ENCODE peak calls at places on chromosomes 7 and 10, in nine cellular contexts. One of them, this sample, is unnamed.

GRCh38 chr7:13981070-13981469 is 8.4 kb downstream of the ETV1 start:
- DNase-seq in GM12891: no peak
- DNase-seq in mesendoderm: peak; percentile 89
- DNase-seq in ecto neural progenitor cell: no peak
- DNase-seq in NCI-H774: no peak
- DNase-seq in AG08395: peak; percentile 96
- DNase-seq in posterior cingulate gyrus: no peak
- DNase-seq in pulmonary artery endothelial cell: peak; percentile 75
- DNase-seq in left ventricle myocardium inferior: no peak
- DNase-seq in this sample: peak; percentile 23

GRCh38 chr10:133094866-133095265 is 7.1 kb downstream of the ADGRA1 start:
- DNase-seq in mesendoderm: no peak
- DNase-seq in NCI-H774: no peak
- DNase-seq in GM12891: no peak
- DNase-seq in AG08395: no peak
- DNase-seq in ecto neural progenitor cell: no peak
- DNase-seq in left ventricle myocardium inferior: no peak
- DNase-seq in posterior cingulate gyrus: no peak
- DNase-seq in pulmonary artery endothelial cell: no peak
- DNase-seq in this sample: no peak

GRCh38 chr7:136657332-136657942 is 211.0 kb upstream of the CHRM2 start:
- DNase-seq in GM12891: no peak
- DNase-seq in AG08395: no peak
- DNase-seq in NCI-H774: no peak
- DNase-seq in posterior cingulate gyrus: no peak
- DNase-seq in mesendoderm: no peak
- DNase-seq in ecto neural progenitor cell: no peak
- DNase-seq in left ventricle myocardium inferior: no peak
- DNase-seq in pulmonary artery endothelial cell: no peak
- DNase-seq in this sample: no peak

GRCh38 chr10:123781324-123781900 is 110.2 kb downstream of the CPXM2 start:
- DNase-seq in ecto neural progenitor cell: no peak
- DNase-seq in mesendoderm: no peak
- DNase-seq in GM12891: no peak
- DNase-seq in NCI-H774: no peak
- DNase-seq in pulmonary artery endothelial cell: no peak
- DNase-seq in AG08395: no peak
- DNase-seq in posterior cingulate gyrus: no peak
- DNase-seq in left ventricle myocardium inferior: no peak
- DNase-seq in this sample: no peak

GRCh38 chr7:129769866-129770808 is 158.6 kb downstream of the NRF1 start:
- DNase-seq in left ventricle myocardium inferior: no peak
- DNase-seq in ecto neural progenitor cell: peak; percentile 41
- DNase-seq in posterior cingulate gyrus: no peak
- DNase-seq in NCI-H774: no peak
- DNase-seq in pulmonary artery endothelial cell: no peak
- DNase-seq in mesendoderm: no peak
- DNase-seq in GM12891: no peak
- DNase-seq in AG08395: no peak
- DNase-seq in this sample: no peak

GRCh38 chr10:49272251-49273081 is 26.5 kb upstream of the C10orf71 start:
- DNase-seq in NCI-H774: no peak
- DNase-seq in ecto neural progenitor cell: peak; percentile 48
- DNase-seq in GM12891: no peak
- DNase-seq in mesendoderm: no peak
- DNase-seq in pulmonary artery endothelial cell: no peak
- DNase-seq in AG08395: peak; percentile 70
- DNase-seq in left ventricle myocardium inferior: peak; percentile 73
- DNase-seq in posterior cingulate gyrus: no peak
- DNase-seq in this sample: peak; percentile 21

GRCh38 chr10:102813734-102814455 is 23.3 kb downstream of the CYP17A1 start:
- DNase-seq in mesendoderm: no peak
- DNase-seq in AG08395: no peak
- DNase-seq in NCI-H774: no peak
- DNase-seq in GM12891: no peak
- DNase-seq in posterior cingulate gyrus: no peak
- DNase-seq in pulmonary artery endothelial cell: no peak
- DNase-seq in left ventricle myocardium inferior: peak; percentile 29
- DNase-seq in ecto neural progenitor cell: no peak
- DNase-seq in this sample: no peak

GRCh38 chr10:35089641-35090161 is 440 bp downstream of the CUL2 start:
- DNase-seq in GM12891: peak; percentile 39
- DNase-seq in posterior cingulate gyrus: no peak
- DNase-seq in left ventricle myocardium inferior: no peak
- DNase-seq in mesendoderm: peak; percentile 40
- DNase-seq in ecto neural progenitor cell: no peak
- DNase-seq in pulmonary artery endothelial cell: no peak
- DNase-seq in AG08395: peak; percentile 25
- DNase-seq in NCI-H774: no peak
- DNase-seq in this sample: no peak

GRCh38 chr7:2100278-2101205 is 132.2 kb downstream of the MAD1L1 start:
- DNase-seq in ecto neural progenitor cell: no peak
- DNase-seq in pulmonary artery endothelial cell: no peak
- DNase-seq in GM12891: peak; percentile 70
- DNase-seq in posterior cingulate gyrus: no peak
- DNase-seq in mesendoderm: peak; percentile 24
- DNase-seq in AG08395: no peak
- DNase-seq in left ventricle myocardium inferior: no peak
- DNase-seq in NCI-H774: no peak
- DNase-seq in this sample: no peak

GRCh38 chr7:140045697-140046096 is 17.1 kb downstream of the PARP12 start:
- DNase-seq in AG08395: no peak
- DNase-seq in NCI-H774: no peak
- DNase-seq in left ventricle myocardium inferior: no peak
- DNase-seq in posterior cingulate gyrus: no peak
- DNase-seq in ecto neural progenitor cell: no peak
- DNase-seq in mesendoderm: no peak
- DNase-seq in pulmonary artery endothelial cell: no peak
- DNase-seq in GM12891: no peak
- DNase-seq in this sample: no peak

GRCh38 chr7:43869898-43870240 is 552 bp upstream of the MRPS24 start:
- DNase-seq in AG08395: peak; percentile 86
- DNase-seq in posterior cingulate gyrus: no peak
- DNase-seq in mesendoderm: peak; percentile 65
- DNase-seq in GM12891: no peak
- DNase-seq in ecto neural progenitor cell: no peak
- DNase-seq in NCI-H774: no peak
- DNase-seq in pulmonary artery endothelial cell: no peak
- DNase-seq in left ventricle myocardium inferior: no peak
- DNase-seq in this sample: peak; percentile 51

GRCh38 chr10:35307297-35307696 is 29.0 kb upstream of the CCNY start:
- DNase-seq in ecto neural progenitor cell: no peak
- DNase-seq in GM12891: no peak
- DNase-seq in pulmonary artery endothelial cell: no peak
- DNase-seq in mesendoderm: no peak
- DNase-seq in posterior cingulate gyrus: no peak
- DNase-seq in NCI-H774: no peak
- DNase-seq in AG08395: no peak
- DNase-seq in left ventricle myocardium inferior: no peak
- DNase-seq in this sample: no peak